ENCODE peak calls at places on chromosomes 11 and 22, in eight cellular contexts. C is choroid plexus epithelial cell, Z is fibroblast of lung, V is mesothelial cell of epicardium, M is fibroblast of the aortic adventitia, D is MCF 10A, E is brain microvascular endothelial cell, K is neural crest cell. G is an unnamed sample.

GRCh38 chr22:39612811-39613548 is 42.4 kb downstream of the CACNA1I start:
- DNase-seq in C (no peak), Z (no peak), V (no peak), M (no peak), D (no peak), E (no peak), K (no peak), G (no peak)

GRCh38 chr11:118820412-118821357 is 29.7 kb upstream of the DDX6 start:
- DNase-seq in C (no peak), Z (peak), V (no peak), M (peak), D (peak), E (no peak), K (no peak), G (peak)

GRCh38 chr11:44617671-44618461 is 52.4 kb downstream of the CD82 start:
- DNase-seq in C (no peak), Z (no peak), V (no peak), M (no peak), D (no peak), E (no peak), K (no peak), G (no peak)

GRCh38 chr11:45994421-45995341 is 72.2 kb downstream of the LARGE2 start:
- DNase-seq in C (peak), Z (peak), V (no peak), M (peak), D (no peak), E (peak), K (no peak), G (no peak)

GRCh38 chr11:27211370-27212127 is 151.5 kb downstream of the CCDC34 start:
- DNase-seq in C (no peak), Z (no peak), V (no peak), M (no peak), D (peak), E (no peak), K (peak), G (no peak)

GRCh38 chr11:76667271-76667818 is 3.2 kb downstream of the LRRC32 start:
- DNase-seq in C (no peak), Z (no peak), V (no peak), M (no peak), D (no peak), E (no peak), K (no peak), G (no peak)

GRCh38 chr11:1966531-1966930 is 19.4 kb downstream of the MRPL23 start:
- DNase-seq in C (no peak), Z (no peak), V (no peak), M (no peak), D (no peak), E (no peak), K (no peak), G (no peak)

GRCh38 chr11:1827095-1827797 is 7.5 kb upstream of the SYT8 start:
- DNase-seq in C (peak), Z (peak), V (peak), M (peak), D (peak), E (peak), K (no peak), G (no peak)

GRCh38 chr22:30832407-30832987 is 136.1 kb downstream of the MORC2 start:
- DNase-seq in C (no peak), Z (no peak), V (no peak), M (no peak), D (no peak), E (no peak), K (no peak), G (no peak)

GRCh38 chr11:129265125-129265788 is 73.1 kb upstream of the ARHGAP32 start:
- DNase-seq in C (peak), Z (peak), V (no peak), M (no peak), D (no peak), E (no peak), K (no peak), G (no peak)

GRCh38 chr11:126403658-126404057 is 48.2 kb downstream of the ST3GAL4 start:
- DNase-seq in C (no peak), Z (peak), V (no peak), M (no peak), D (peak), E (no peak), K (no peak), G (no peak)

GRCh38 chr11:15971215-15971546 is 385.2 kb downstream of the SOX6 start:
- DNase-seq in C (no peak), Z (no peak), V (no peak), M (no peak), D (no peak), E (no peak), K (no peak), G (no peak)

GRCh38 chr11:6544921-6545850 is 48.1 kb downstream of the DNHD1 start:
- DNase-seq in C (peak), Z (peak), V (no peak), M (no peak), D (no peak), E (no peak), K (no peak), G (no peak)

GRCh38 chr11:21969841-21970240 is 223.0 kb upstream of the ANO5 start:
- DNase-seq in C (no peak), Z (no peak), V (no peak), M (no peak), D (no peak), E (no peak), K (no peak), G (no peak)

GRCh38 chr11:133971871-133972270 is 15.1 kb upstream of the IGSF9B start:
- DNase-seq in C (no peak), Z (no peak), V (no peak), M (no peak), D (no peak), E (no peak), K (no peak), G (no peak)

GRCh38 chr11:96014234-96014633 is 90.3 kb upstream of the MTMR2 start:
- DNase-seq in C (peak), Z (peak), V (no peak), M (peak), D (peak), E (peak), K (no peak), G (peak)

GRCh38 chr11:96010683-96011082 is 86.8 kb upstream of the MTMR2 start:
- DNase-seq in C (no peak), Z (no peak), V (no peak), M (no peak), D (no peak), E (no peak), K (no peak), G (no peak)

GRCh38 chr11:96013459-96014213 is 89.7 kb upstream of the MTMR2 start:
- DNase-seq in C (no peak), Z (no peak), V (no peak), M (no peak), D (no peak), E (no peak), K (no peak), G (no peak)

GRCh38 chr11:96015911-96016565 is 92.1 kb upstream of the MTMR2 start:
- DNase-seq in C (no peak), Z (no peak), V (no peak), M (no peak), D (no peak), E (no peak), K (no peak), G (no peak)

DNA sequence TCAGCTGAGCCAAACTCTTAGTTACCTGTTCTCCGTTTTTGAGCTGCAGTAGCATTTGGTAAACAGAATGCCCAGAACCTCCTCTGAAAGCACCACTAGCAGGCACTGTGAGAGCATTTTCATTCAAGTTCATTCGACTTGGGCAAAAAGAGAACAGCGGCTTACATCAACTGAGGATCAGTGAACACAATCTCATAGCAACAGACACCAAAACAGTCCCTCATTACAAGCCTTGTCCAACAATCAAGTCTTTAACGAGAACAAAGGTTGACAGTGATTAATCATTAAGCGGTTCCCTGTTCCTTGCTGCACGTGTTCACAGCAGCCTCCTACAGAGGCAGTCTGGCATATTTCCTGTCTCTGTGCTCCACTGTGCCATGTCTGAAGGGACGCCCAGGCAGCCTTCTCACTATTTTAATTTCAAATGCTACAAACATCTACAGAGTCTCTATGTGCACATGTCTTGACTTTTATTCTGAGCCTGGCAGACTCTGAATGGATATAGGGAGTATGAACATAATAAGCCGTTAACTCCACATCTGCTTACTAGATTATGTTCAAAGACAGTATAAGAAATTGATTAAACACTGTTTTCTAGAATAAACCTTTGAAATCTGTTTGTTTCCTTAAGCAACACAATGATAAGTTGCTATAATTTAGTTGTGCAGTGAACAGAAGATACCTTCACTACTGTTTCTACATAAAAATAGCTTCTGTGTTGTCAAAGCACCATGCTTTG is 88.3 kb upstream of the MTMR2 start:
- DNase-seq in C (peak), Z (peak), V (no peak), M (peak), D (peak), E (peak), K (peak), G (peak)
- TF ChIP-seq CTCF in C (peak), Z (peak), V (no peak), M (peak), D (peak), E (peak), K (peak), G (peak)

GRCh38 chr11:103910721-103911120 is 125.7 kb upstream of the DDI1 start:
- DNase-seq in C (no peak), Z (no peak), V (no peak), M (no peak), D (no peak), E (no peak), K (no peak), G (no peak)
- TF ChIP-seq CTCF in C (no peak), Z (no peak), V (no peak), M (no peak), D (no peak), E (no peak), K (no peak), G (no peak)

GRCh38 chr11:93560534-93560933 is 17.3 kb upstream of the SMCO4 start:
- DNase-seq in C (no peak), Z (no peak), V (no peak), M (no peak), D (no peak), E (no peak), K (no peak), G (no peak)

GRCh38 chr11:93567406-93567819 is 24.2 kb upstream of the SMCO4 start:
- DNase-seq in C (peak), Z (peak), V (no peak), M (peak), D (peak), E (peak), K (no peak), G (no peak)

GRCh38 chr11:93559681-93560080 is 16.5 kb upstream of the SMCO4 start:
- DNase-seq in C (no peak), Z (no peak), V (no peak), M (no peak), D (no peak), E (no peak), K (no peak), G (no peak)

GRCh38 chr11:93564895-93565294 is 21.7 kb upstream of the SMCO4 start:
- DNase-seq in C (no peak), Z (no peak), V (no peak), M (no peak), D (no peak), E (no peak), K (no peak), G (no peak)

DNA sequence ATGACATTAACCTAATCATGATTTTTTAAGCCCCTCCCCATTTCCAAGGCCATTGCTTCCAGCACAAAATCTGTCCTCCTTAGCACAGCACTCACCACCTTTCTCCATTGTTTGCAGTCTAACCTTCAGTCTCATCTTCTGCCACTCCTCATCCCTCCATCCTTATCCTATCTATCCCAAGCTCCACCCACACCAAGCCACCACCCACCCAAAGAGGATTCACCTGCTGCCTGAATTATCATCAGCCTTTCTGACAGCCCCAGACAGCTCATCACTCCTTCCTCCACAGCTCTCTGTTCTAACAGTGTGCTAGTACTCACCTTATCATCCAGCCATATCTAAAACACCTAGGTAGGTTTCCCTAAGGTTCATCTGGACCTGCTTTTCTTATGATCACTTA is 20.7 kb upstream of the SMCO4 start:
- DNase-seq in C (no peak), Z (no peak), V (no peak), M (no peak), D (no peak), E (no peak), K (no peak), G (no peak)
- TF ChIP-seq CTCF in C (no peak), Z (no peak), V (no peak), M (no peak), D (no peak), E (no peak), K (no peak), G (no peak)

GRCh38 chr11:57399928-57400578 is 9.6 kb upstream of the PRG2 start:
- DNase-seq in C (no peak), Z (no peak), V (no peak), M (no peak), D (no peak), E (no peak), K (no peak), G (no peak)

GRCh38 chr11:57397394-57397990 is 7.0 kb upstream of the PRG2 start:
- DNase-seq in C (no peak), Z (no peak), V (no peak), M (no peak), D (no peak), E (no peak), K (no peak), G (no peak)

GRCh38 chr11:57395905-57396623 is 5.6 kb upstream of the PRG2 start:
- DNase-seq in C (no peak), Z (no peak), V (no peak), M (no peak), D (no peak), E (no peak), K (no peak), G (no peak)

GRCh38 chr11:57396744-57397143 is 6.3 kb upstream of the PRG2 start:
- DNase-seq in C (no peak), Z (no peak), V (no peak), M (no peak), D (no peak), E (no peak), K (no peak), G (no peak)

GRCh38 chr11:57399221-57399620 is 8.8 kb upstream of the PRG2 start:
- DNase-seq in C (peak), Z (peak), V (no peak), M (no peak), D (peak), E (no peak), K (no peak), G (no peak)
- TF ChIP-seq CTCF in C (no peak), Z (no peak), V (no peak), M (no peak), D (no peak), E (no peak), K (no peak), G (no peak)

GRCh38 chr22:43090130-43090789 is 1.1 kb upstream of the TTLL1 start:
- DNase-seq in C (peak), Z (peak), V (no peak), M (peak), D (peak), E (peak), K (no peak), G (peak)
- TF ChIP-seq CTCF in C (peak), Z (peak), V (no peak), M (peak), D (peak), E (peak), K (peak), G (peak)

GRCh38 chr22:19146215-19146968 is 1.9 kb upstream of the ESS2 start:
- DNase-seq in C (no peak), Z (no peak), V (no peak), M (no peak), D (no peak), E (no peak), K (no peak), G (no peak)
- TF ChIP-seq CTCF in C (no peak), Z (no peak), V (no peak), M (no peak), D (no peak), E (no peak), K (peak), G (no peak)

GRCh38 chr11:75582461-75582934 is 20.4 kb downstream of the SERPINH1 start:
- DNase-seq in C (no peak), Z (no peak), V (no peak), M (no peak), D (no peak), E (no peak), K (no peak), G (no peak)

GRCh38 chr11:75583710-75584658 is 21.9 kb downstream of the SERPINH1 start:
- DNase-seq in C (peak), Z (peak), V (peak), M (peak), D (no peak), E (no peak), K (peak), G (peak)

GRCh38 chr11:75579841-75580240 is 17.8 kb downstream of the SERPINH1 start:
- DNase-seq in C (no peak), Z (no peak), V (no peak), M (no peak), D (no peak), E (no peak), K (no peak), G (no peak)

GRCh38 chr11:75585271-75585670 is 23.2 kb downstream of the SERPINH1 start:
- DNase-seq in C (no peak), Z (no peak), V (no peak), M (no peak), D (no peak), E (no peak), K (no peak), G (no peak)

DNA sequence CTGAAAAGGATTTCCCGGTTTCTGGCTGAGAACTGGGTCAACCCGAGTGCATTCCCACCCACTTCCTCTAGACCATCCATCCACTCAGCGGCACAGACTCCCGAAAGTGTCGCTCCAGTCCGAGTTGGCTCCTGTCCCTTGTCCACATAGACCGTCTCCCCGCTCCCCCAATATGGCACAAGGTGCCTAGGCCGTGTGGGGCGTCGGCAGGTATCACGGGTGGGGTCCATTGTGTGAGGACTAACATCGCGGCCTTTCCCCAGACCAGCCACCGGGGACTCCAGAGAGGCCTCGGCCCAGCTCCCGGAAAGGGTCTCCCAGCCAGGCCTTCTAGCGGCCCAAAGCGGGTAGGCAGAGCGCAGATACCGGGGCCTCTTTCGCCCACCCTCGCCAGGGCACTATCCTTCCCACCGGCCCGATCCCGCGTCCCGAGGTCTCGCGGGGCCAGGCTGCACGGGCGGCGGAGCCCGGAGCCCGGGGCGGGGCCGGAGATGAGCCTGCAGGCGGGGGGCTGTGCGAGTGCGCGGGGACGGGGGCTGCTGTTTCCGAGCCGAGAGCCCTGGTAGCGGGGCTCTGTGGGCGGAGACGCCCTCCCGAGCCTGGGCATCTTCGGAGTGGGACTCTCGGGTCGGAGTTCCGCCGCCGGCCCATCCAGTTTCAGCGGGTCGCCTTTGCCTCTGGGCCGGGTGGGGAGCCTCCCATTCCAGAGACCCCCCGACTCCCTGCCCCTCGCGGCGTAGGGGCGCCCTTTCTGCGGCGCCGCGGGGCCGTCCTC is 21.1 kb downstream of the SERPINH1 start:
- DNase-seq in C (peak), Z (peak), V (peak), M (peak), D (no peak), E (peak), K (peak), G (peak)
- TF ChIP-seq CTCF in C (no peak), Z (peak), V (peak), M (peak), D (peak), E (peak), K (peak), G (peak)

DNA sequence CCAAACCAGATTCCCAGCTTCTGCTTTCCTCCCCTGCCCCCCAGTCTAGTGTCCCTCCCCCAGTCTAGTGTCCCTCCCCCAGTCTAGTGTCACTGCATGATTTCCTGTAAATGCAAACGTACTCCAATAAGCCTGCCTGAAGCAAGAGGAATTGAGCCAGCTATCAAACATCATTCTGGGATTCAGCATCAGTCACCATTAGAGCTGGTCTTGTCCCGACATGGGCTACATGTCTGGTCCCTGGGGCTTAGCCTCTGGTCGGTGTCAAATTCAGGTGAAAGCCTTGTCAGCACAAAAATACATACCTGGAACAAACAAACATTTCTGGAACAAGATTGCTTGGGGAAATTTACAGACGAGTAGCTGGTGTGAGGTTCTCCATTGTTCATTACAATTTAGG is 13.7 kb downstream of the MMP3 start:
- DNase-seq in C (no peak), Z (no peak), V (no peak), M (no peak), D (no peak), E (no peak), K (no peak), G (no peak)
- TF ChIP-seq CTCF in C (no peak), Z (no peak), V (no peak), M (no peak), D (no peak), E (no peak), K (no peak), G (no peak)

DNA sequence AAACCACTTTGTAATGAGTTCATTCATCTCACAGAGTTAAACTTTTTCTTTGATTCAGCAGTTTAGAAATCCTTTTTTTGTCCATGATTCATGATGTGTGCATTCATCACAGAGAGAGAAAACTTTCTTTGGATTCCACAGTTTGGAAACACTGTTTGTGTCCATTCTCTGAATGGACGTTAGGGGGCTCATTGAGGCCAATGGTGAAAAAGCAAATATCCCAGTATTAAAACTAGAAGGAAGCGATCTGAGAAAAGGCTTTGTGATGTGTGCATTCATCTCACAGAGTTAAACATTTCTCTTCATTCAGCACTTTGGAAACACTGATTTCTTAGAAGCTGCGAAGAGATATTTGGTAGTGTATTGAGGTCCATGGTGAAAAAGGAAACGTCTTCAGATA is 155.6 kb upstream of the TRIM48 start:
- DNase-seq in C (no peak), Z (no peak), V (no peak), M (no peak), D (no peak), E (no peak), K (no peak), G (no peak)
- TF ChIP-seq CTCF in C (no peak), Z (no peak), V (no peak), M (no peak), D (no peak), E (no peak), K (no peak), G (no peak)

G was measured in GM10248.